ENCODE peak calls at places on chromosome 1, in four cellular contexts. One of them, this sample, is unnamed.

GRCh38 chr1:116131866-116132605 is 20.8 kb downstream of the MAB21L3 start:
- DNase-seq in GM04504: no peak
- DNase-seq in RWPE1: peak
- DNase-seq in GDM1: no peak
- DNase-seq in this sample: peak

GRCh38 chr1:234938924-234939323 is 189.7 kb downstream of the TOMM20 start:
- DNase-seq in GDM1: no peak
- DNase-seq in RWPE1: no peak
- DNase-seq in GM04504: no peak
- DNase-seq in this sample: no peak

GRCh38 chr1:116869611-116870010 is 40.1 kb upstream of the PTGFRN start:
- DNase-seq in RWPE1: no peak
- DNase-seq in GDM1: no peak
- DNase-seq in GM04504: no peak
- DNase-seq in this sample: no peak

GRCh38 chr1:154386643-154387352 is 18.3 kb upstream of the IL6R start:
- DNase-seq in GDM1: no peak
- DNase-seq in RWPE1: no peak
- DNase-seq in GM04504: no peak
- DNase-seq in this sample: no peak

GRCh38 chr1:8093221-8093980 is 67.3 kb upstream of the ERRFI1 start:
- DNase-seq in GM04504: no peak
- DNase-seq in RWPE1: no peak
- DNase-seq in GDM1: no peak
- DNase-seq in this sample: no peak

GRCh38 chr1:54403808-54404261 is 2.4 kb downstream of the SSBP3 start:
- DNase-seq in GDM1: peak
- DNase-seq in RWPE1: peak
- DNase-seq in GM04504: no peak
- DNase-seq in this sample: peak

GRCh38 chr1:226029093-226029496 is 30.0 kb upstream of the SDE2 start:
- DNase-seq in RWPE1: no peak
- DNase-seq in GM04504: no peak
- DNase-seq in GDM1: no peak
- DNase-seq in this sample: no peak

GRCh38 chr1:54142146-54142900 is 10.5 kb downstream of the CDCP2 start:
- DNase-seq in GDM1: no peak
- DNase-seq in GM04504: no peak
- DNase-seq in RWPE1: no peak
- DNase-seq in this sample: no peak

GRCh38 chr1:15410223-15410883 is 665 bp downstream of the EFHD2 start:
- DNase-seq in GM04504: no peak
- DNase-seq in GDM1: no peak
- DNase-seq in RWPE1: no peak
- DNase-seq in this sample: no peak

GRCh38 chr1:29896791-29897725 is 660.7 kb downstream of the PTPRU start:
- DNase-seq in GM04504: no peak
- DNase-seq in GDM1: no peak
- DNase-seq in RWPE1: no peak
- DNase-seq in this sample: no peak

GRCh38 chr1:94974224-94974623 is 47.3 kb upstream of the CNN3 start:
- DNase-seq in GM04504: no peak
- DNase-seq in GDM1: no peak
- DNase-seq in RWPE1: no peak
- DNase-seq in this sample: no peak

GRCh38 chr1:169072945-169073725 is 33.4 kb upstream of the ATP1B1 start:
- DNase-seq in RWPE1: no peak
- DNase-seq in GM04504: no peak
- DNase-seq in GDM1: no peak
- DNase-seq in this sample: no peak

GRCh38 chr1:56397811-56398231 is 181.5 kb downstream of the PLPP3 start:
- DNase-seq in GDM1: no peak
- DNase-seq in GM04504: peak
- DNase-seq in RWPE1: no peak
- DNase-seq in this sample: no peak

GRCh38 chr1:187691439-187691838 is 862.7 kb downstream of the PLA2G4A start:
- DNase-seq in GM04504: peak
- DNase-seq in GDM1: no peak
- DNase-seq in RWPE1: peak
- DNase-seq in this sample: peak

GRCh38 chr1:99748419-99748818 is 18.0 kb downstream of the FRRS1 start:
- DNase-seq in GM04504: no peak
- DNase-seq in RWPE1: no peak
- DNase-seq in GDM1: no peak
- DNase-seq in this sample: no peak

GRCh38 chr1:58968360-58968952 is 184.6 kb upstream of the JUN start:
- DNase-seq in GM04504: peak
- DNase-seq in GDM1: no peak
- DNase-seq in RWPE1: no peak
- DNase-seq in this sample: no peak

GRCh38 chr1:44237721-44238457 is 24.6 kb downstream of the DMAP1 start:
- DNase-seq in GDM1: no peak
- DNase-seq in GM04504: peak
- DNase-seq in RWPE1: peak
- DNase-seq in this sample: no peak

GRCh38 chr1:159282118-159282517 is 20.0 kb upstream of the FCER1A start:
- DNase-seq in RWPE1: peak
- DNase-seq in GDM1: no peak
- DNase-seq in GM04504: no peak
- DNase-seq in this sample: no peak

GRCh38 chr1:147726161-147726560 is 34.2 kb downstream of the GJA5 start:
- DNase-seq in GM04504: no peak
- DNase-seq in RWPE1: no peak
- DNase-seq in GDM1: no peak
- DNase-seq in this sample: no peak

GRCh38 chr1:218674280-218674773 is 329.2 kb downstream of the TGFB2 start:
- DNase-seq in GDM1: no peak
- DNase-seq in GM04504: no peak
- DNase-seq in RWPE1: peak
- DNase-seq in this sample: no peak

GRCh38 chr1:226783202-226783601 is 44.1 kb upstream of the ITPKB start:
- DNase-seq in GM04504: no peak
- DNase-seq in GDM1: no peak
- DNase-seq in RWPE1: no peak
- DNase-seq in this sample: no peak

GRCh38 chr1:62841587-62842169 is 57.7 kb downstream of the ATG4C start:
- DNase-seq in GM04504: peak
- DNase-seq in GDM1: peak
- DNase-seq in RWPE1: peak
- DNase-seq in this sample: peak

GRCh38 chr1:246107516-246108277 is 399.4 kb downstream of the SMYD3 start:
- DNase-seq in RWPE1: no peak
- DNase-seq in GM04504: no peak
- DNase-seq in GDM1: no peak
- DNase-seq in this sample: no peak

GRCh38 chr1:16236091-16236494 is 890 bp downstream of the CPLANE2 start:
- DNase-seq in RWPE1: peak
- DNase-seq in GM04504: no peak
- DNase-seq in GDM1: no peak
- DNase-seq in this sample: peak

GRCh38 chr1:185393205-185393604 is 76.2 kb upstream of the IVNS1ABP start:
- DNase-seq in GM04504: no peak
- DNase-seq in RWPE1: no peak
- DNase-seq in GDM1: no peak
- DNase-seq in this sample: peak

GRCh38 chr1:232428036-232428600 is 201.8 kb downstream of the SIPA1L2 start:
- DNase-seq in GDM1: no peak
- DNase-seq in RWPE1: no peak
- DNase-seq in GM04504: no peak
- DNase-seq in this sample: no peak

GRCh38 chr1:152111515-152111968 is 3.7 kb downstream of the TCHH start:
- DNase-seq in GDM1: peak
- DNase-seq in GM04504: no peak
- DNase-seq in RWPE1: no peak
- DNase-seq in this sample: peak

GRCh38 chr1:18448889-18449288 is 31.8 kb upstream of the KLHDC7A start:
- DNase-seq in GM04504: no peak
- DNase-seq in RWPE1: no peak
- DNase-seq in GDM1: no peak
- DNase-seq in this sample: no peak